ENCODE peak calls at places on chromosomes 3 and 15, in five cellular contexts. B is cardiac fibroblast, Q is AG10803, K is body of pancreas, J is lower leg skin. I is an unnamed sample.
A peak's percentile ranks its signal among the peaks of the same experiment; 100 is the strongest.

GRCh38 chr15:92845109-92845508 is 55.0 kb upstream of the CHD2 start:
- DNase-seq in B (peak; percentile 84), Q (peak; percentile 45), K (no peak), J (no peak), I (no peak)

GRCh38 chr15:42352401-42352800 is 6.9 kb upstream of the CAPN3 start:
- DNase-seq in B (peak; percentile 70), Q (no peak), K (no peak), J (no peak), I (no peak)

GRCh38 chr3:97515076-97515475 is 249.5 kb upstream of the ARL6 start:
- DNase-seq in B (no peak), Q (no peak), K (no peak), J (no peak), I (no peak)

GRCh38 chr15:70240082-70240481 is 142.4 kb upstream of the TLE3 start:
- DNase-seq in B (no peak), Q (no peak), K (no peak), J (no peak), I (no peak)

GRCh38 chr3:101036676-101037075 is 43.5 kb upstream of the ABI3BP start:
- DNase-seq in B (no peak), Q (peak; percentile 13), K (no peak), J (no peak), I (no peak)

GRCh38 chr3:16059081-16059537 is 115.4 kb upstream of the GALNT15 start:
- DNase-seq in B (peak; percentile 33), Q (peak; percentile 45), K (no peak), J (no peak), I (no peak)

GRCh38 chr3:190718691-190719090 is 143.8 kb downstream of the GMNC start:
- DNase-seq in B (peak; percentile 29), Q (peak; percentile 80), K (no peak), J (no peak), I (no peak)

GRCh38 chr3:193743702-193744047 is 150.7 kb downstream of the OPA1 start:
- DNase-seq in B (peak; percentile 13), Q (no peak), K (peak; percentile 39), J (no peak), I (no peak)

GRCh38 chr15:101063891-101064794 is 145.0 kb downstream of the LRRK1 start:
- DNase-seq in B (peak; percentile 65), Q (no peak), K (peak; percentile 48), J (no peak), I (no peak)

GRCh38 chr3:79002465-79003372 is 765.1 kb downstream of the ROBO1 start:
- DNase-seq in B (peak; percentile 34), Q (no peak), K (no peak), J (no peak), I (no peak)

GRCh38 chr3:46998121-46998851 is 18.8 kb downstream of the NBEAL2 start:
- DNase-seq in B (peak; percentile 62), Q (peak; percentile 29), K (peak; percentile 88), J (no peak), I (peak; percentile 82)

GRCh38 chr3:58111513-58112184 is 99.1 kb downstream of the DNASE1L3 start:
- DNase-seq in B (no peak), Q (no peak), K (peak; percentile 95), J (peak; percentile 79), I (no peak)

GRCh38 chr15:63679588-63679987 is 82.4 kb downstream of the FBXL22 start:
- DNase-seq in B (no peak), Q (no peak), K (no peak), J (no peak), I (no peak)

GRCh38 chr15:76575177-76576078 is 238.9 kb downstream of the ISL2 start:
- DNase-seq in B (no peak), Q (no peak), K (no peak), J (no peak), I (no peak)

GRCh38 chr15:68205949-68206539 is 912 bp upstream of the CALML4 start:
- DNase-seq in B (no peak), Q (no peak), K (peak; percentile 35), J (peak; percentile 65), I (no peak)

GRCh38 chr15:66876423-66876730 is 174.3 kb downstream of the SMAD6 start:
- DNase-seq in B (no peak), Q (no peak), K (no peak), J (no peak), I (no peak)

GRCh38 chr3:12990781-12991480 is 82.3 kb downstream of the IQSEC1 start:
- DNase-seq in B (peak; percentile 40), Q (peak; percentile 78), K (no peak), J (no peak), I (no peak)

GRCh38 chr3:34808287-34808686 is 831.0 kb upstream of the ARPP21 start:
- DNase-seq in B (no peak), Q (no peak), K (no peak), J (no peak), I (no peak)

GRCh38 chr3:36695769-36696137 is 68.6 kb downstream of the DCLK3 start:
- DNase-seq in B (no peak), Q (peak; percentile 96), K (no peak), J (no peak), I (no peak)

GRCh38 chr3:138089091-138089490 is 26.3 kb downstream of the DZIP1L start:
- DNase-seq in B (peak; percentile 31), Q (peak; percentile 57), K (no peak), J (no peak), I (no peak)

DNA sequence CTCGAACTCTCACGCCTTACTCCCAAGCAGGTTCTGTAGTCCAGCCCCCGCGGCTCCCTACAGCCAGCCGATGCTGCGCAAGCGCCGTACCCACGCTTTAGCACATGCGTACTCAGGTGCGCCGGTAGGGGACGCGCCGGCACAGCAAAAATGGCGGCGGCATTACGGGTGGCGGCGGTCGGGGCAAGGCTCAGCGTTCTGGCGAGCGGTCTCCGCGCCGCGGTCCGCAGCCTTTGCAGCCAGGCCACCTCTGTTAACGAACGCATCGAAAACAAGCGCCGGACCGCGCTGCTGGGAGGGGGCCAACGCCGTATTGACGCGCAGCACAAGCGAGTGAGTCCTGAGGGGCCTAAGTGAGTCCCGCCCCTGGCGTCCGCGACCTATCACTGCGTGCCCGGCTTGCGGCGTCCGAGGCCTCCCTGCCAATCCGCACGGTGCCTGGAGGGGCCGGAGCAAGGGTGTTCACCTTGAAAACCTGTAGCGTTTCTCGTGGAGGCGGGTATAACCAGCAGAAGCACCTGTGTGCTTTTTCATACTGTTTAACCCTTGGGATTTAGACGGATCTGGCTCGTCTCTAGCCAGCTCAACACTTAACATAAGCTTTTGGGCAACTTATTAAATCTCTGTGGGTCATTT is at the start of gene PCCB:
- DNase-seq in B (peak; percentile 96), Q (peak; percentile 91), K (peak; percentile 97), J (peak; percentile 87), I (peak; percentile 94)
- TF ChIP-seq CTCF in B (peak; percentile 61), Q (peak; percentile 56), K (peak; percentile 98), J (peak; percentile 71), I (peak; percentile 94)

DNA sequence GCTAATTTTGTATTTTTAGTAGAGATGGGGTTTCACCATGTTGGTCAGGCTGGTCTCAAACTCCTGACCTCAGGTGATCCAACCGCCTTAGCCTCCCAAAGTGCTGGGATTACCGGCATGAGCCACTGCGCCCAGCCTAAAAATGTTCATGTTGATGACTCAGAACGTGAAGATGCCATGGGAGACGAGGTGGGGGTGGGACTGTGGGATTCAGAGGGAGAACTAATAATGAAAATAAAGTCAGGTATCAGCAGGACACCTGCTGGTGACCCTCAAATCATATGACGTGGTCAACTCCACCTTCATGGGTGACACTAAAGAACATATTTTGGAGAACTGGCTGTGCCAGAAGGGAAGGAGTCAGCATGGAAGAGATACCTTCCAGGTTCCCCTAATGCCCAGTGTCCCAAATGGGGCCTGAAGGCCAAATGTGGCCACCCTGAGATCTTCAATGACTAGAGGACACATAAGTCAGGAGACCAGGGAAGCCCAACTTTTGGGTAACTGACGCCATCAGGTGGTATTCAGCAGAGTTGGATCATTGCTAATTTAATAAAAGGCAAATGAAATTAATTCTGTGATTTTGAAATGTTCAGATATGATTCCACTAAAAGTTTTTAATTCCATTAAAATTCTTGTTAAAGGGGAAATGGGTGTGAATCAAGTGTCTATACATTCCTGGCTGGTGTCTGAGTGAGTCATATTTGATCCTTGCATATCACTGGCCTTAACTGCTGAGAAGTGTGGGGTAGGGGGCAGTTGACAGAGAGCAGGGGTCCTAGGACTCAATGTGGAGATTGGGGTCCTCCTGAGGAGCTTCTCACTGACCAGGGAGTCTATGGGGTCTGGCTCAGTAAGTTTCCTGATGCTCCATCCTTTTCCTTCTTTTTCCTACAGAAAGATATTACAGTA is 88.6 kb upstream of the GSK3B start:
- DNase-seq in B (peak; percentile 76), Q (peak; percentile 63), K (peak; percentile 32), J (no peak), I (no peak)
- TF ChIP-seq CTCF in B (peak; percentile 37), Q (peak; percentile 73), K (peak; percentile 43), J (no peak), I (no peak)

GRCh38 chr3:134753999-134754742 is 40.9 kb upstream of the EPHB1 start:
- DNase-seq in B (peak; percentile 3), Q (peak; percentile 20), K (no peak), J (no peak), I (no peak)
- TF ChIP-seq CTCF in B (no peak), Q (peak; percentile 29), K (no peak), J (no peak), I (no peak)

DNA sequence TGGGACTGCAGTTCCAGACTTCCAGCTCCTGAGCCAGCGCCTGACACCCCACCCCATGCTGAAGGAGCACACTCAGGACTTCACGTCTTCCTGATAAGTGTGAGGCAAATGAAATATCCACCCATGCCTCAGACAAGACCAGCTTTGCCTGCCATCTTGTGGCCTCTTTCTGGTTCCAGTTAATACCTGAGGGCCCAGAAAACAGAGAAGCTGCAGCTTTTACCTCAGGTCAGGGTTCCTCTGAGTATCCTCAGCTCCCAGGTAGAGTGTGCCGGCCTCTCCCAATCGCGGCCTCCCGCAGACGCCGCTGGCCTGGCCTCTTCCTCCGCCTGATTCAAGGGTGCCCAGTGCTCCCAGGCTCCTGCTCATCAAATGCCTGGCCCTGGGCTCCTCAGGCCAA is 5.1 kb upstream of the KLHL6 start:
- DNase-seq in B (no peak), Q (no peak), K (no peak), J (no peak), I (no peak)
- TF ChIP-seq CTCF in B (no peak), Q (no peak), K (no peak), J (no peak), I (no peak)